ENCODE peak calls at places on chromosomes 13 and 19, in six cellular contexts. C is ovary, V is prostate gland, O is tibial nerve, E is upper lobe of left lung, N is breast epithelium. T is an unnamed sample.

GRCh38 chr13:100646030-100646673 is 28.4 kb downstream of the TMTC4 start:
- DNase-seq in E (no peak), O (no peak), V (no peak), C (no peak), N (no peak), T (no peak)

GRCh38 chr13:70171151-70171550 is 62.9 kb upstream of the KLHL1 start:
- DNase-seq in E (no peak), O (no peak), N (no peak), V (no peak), C (no peak), T (no peak)

GRCh38 chr13:80436571-80437169 is 95.7 kb upstream of the SPRY2 start:
- DNase-seq in V (no peak), O (peak; percentile 25), E (no peak), N (no peak), C (no peak), T (no peak)

GRCh38 chr19:50522881-50523280 is 9.2 kb upstream of the ASPDH start:
- DNase-seq in O (no peak), C (no peak), V (no peak), E (no peak), N (no peak), T (no peak)

GRCh38 chr19:6087074-6087506 is 23.2 kb downstream of the RFX2 start:
- DNase-seq in O (no peak), C (no peak), E (no peak), V (no peak), N (no peak), T (no peak)

GRCh38 chr19:23283925-23284324 is 33.7 kb upstream of the ZNF724 start:
- DNase-seq in E (peak; percentile 48), N (peak; percentile 61), C (peak; percentile 25), V (no peak), O (peak; percentile 51), T (peak; percentile 87)

GRCh38 chr13:110799246-110800236 is 86.0 kb downstream of the ING1 start:
- DNase-seq in O (peak; percentile 33), C (peak; percentile 73), V (no peak), N (no peak), E (no peak), T (no peak)

GRCh38 chr13:26412263-26412662 is 145.2 kb upstream of the WASF3 start:
- DNase-seq in C (no peak), E (no peak), V (no peak), N (no peak), O (no peak), T (no peak)

GRCh38 chr19:18053571-18054219 is 33.0 kb downstream of the IL12RB1 start:
- DNase-seq in C (no peak), O (no peak), N (no peak), E (no peak), V (no peak), T (no peak)

GRCh38 chr13:50686547-50686946 is 156.9 kb downstream of the DLEU7 start:
- DNase-seq in O (no peak), N (no peak), E (no peak), C (no peak), V (no peak), T (no peak)

GRCh38 chr13:54633461-54633860 is 1604.8 kb downstream of the OLFM4 start:
- DNase-seq in O (no peak), V (no peak), E (no peak), C (no peak), N (no peak), T (no peak)

GRCh38 chr13:109998808-109999528 is 212.6 kb upstream of the IRS2 start:
- DNase-seq in E (no peak), V (no peak), O (no peak), C (no peak), N (no peak), T (no peak)

GRCh38 chr13:20161275-20161950 is 561 bp upstream of the GJA3 start:
- DNase-seq in E (no peak), C (no peak), V (no peak), N (no peak), O (no peak), T (no peak)

GRCh38 chr13:110264685-110265275 is 42.2 kb downstream of the COL4A1 start:
- DNase-seq in N (no peak), C (no peak), O (no peak), V (no peak), E (no peak), T (peak; percentile 57)

GRCh38 chr19:45442927-45443461 is 19.3 kb upstream of the ERCC1 start:
- DNase-seq in E (peak; percentile 87), N (no peak), V (no peak), C (no peak), O (peak; percentile 66), T (no peak)

GRCh38 chr13:97308735-97309429 is 86.7 kb downstream of the MBNL2 start:
- DNase-seq in O (no peak), E (no peak), V (no peak), C (no peak), N (no peak), T (no peak)

GRCh38 chr13:107999751-108000150 is 215.6 kb downstream of the LIG4 start:
- DNase-seq in V (no peak), O (no peak), C (no peak), N (no peak), E (no peak), T (no peak)

GRCh38 chr19:14768001-14768400 is 10.4 kb downstream of the ADGRE2 start:
- DNase-seq in C (no peak), V (no peak), O (no peak), E (no peak), N (peak; percentile 5), T (no peak)

GRCh38 chr13:111359237-111359915 is 38.9 kb downstream of the TEX29 start:
- DNase-seq in C (no peak), N (no peak), V (no peak), E (no peak), O (no peak), T (peak; percentile 77)

GRCh38 chr19:33434886-33435705 is 61.6 kb downstream of the CEBPG start:
- DNase-seq in N (no peak), O (no peak), E (no peak), C (peak; percentile 7), V (no peak), T (no peak)

GRCh38 chr13:110409581-110409992 is 102.5 kb downstream of the COL4A2 start:
- DNase-seq in E (no peak), N (no peak), C (no peak), V (no peak), O (no peak), T (no peak)

GRCh38 chr13:30312859-30313258 is 5.5 kb upstream of the KATNAL1 start:
- DNase-seq in E (no peak), V (no peak), O (no peak), C (no peak), N (no peak), T (no peak)

GRCh38 chr19:15265849-15266248 is 33.6 kb upstream of the EPHX3 start:
- DNase-seq in N (peak; percentile 81), E (peak; percentile 83), O (peak; percentile 82), C (peak; percentile 97), V (peak; percentile 76), T (peak; percentile 96)

GRCh38 chr13:91639316-91639715 is 240.9 kb downstream of the GPC5 start:
- DNase-seq in N (no peak), C (no peak), V (no peak), O (no peak), E (no peak), T (no peak)

GRCh38 chr13:76637651-76638111 is 248.5 kb downstream of the KCTD12 start:
- DNase-seq in V (no peak), C (no peak), N (no peak), O (no peak), E (no peak), T (no peak)

GRCh38 chr19:58380736-58381459 is at the start of gene ZNF837:
- DNase-seq in V (peak; percentile 99), O (peak; percentile 96), C (peak; percentile 98), E (peak; percentile 100), N (peak; percentile 99), T (peak; percentile 99)
- TF ChIP-seq POLR2A in V (peak; percentile 73), O (peak; percentile 77), C (peak; percentile 80), E (peak; percentile 69), N (peak; percentile 69), T (peak; percentile 75)

DNA sequence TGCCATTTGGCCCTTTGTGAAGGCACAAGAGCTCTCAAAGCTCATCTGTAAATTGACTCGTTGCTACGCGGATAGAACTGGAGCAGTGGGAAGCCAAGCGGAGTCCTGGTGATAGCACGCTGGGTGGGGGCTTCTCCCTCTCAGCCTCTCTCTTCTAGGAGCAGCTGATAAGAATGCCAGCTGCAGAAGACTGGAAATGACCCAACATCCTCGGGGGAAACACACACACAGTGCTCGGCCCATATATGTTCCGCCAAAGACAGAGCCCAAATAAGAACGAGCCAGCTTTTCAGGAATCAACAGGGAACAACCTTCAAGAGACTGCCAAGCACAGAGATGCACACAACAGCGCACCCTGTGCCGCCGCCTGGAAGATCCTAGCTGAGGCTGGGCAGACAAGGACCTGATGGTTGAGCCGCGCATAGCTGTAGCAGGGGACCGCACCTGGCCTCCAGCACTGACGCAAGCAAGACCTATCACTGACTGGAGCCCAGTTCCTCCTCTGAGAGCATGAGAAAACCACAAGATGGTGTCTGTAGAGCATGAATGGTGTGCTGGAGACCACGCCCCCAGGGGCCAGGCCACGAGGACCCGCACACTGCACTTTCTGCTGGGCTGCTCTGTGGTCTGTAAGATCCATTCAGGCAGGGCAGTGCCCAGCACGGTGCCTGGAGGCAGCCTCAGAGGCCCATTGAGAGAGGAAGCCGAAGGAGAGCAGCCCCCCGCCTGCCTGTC is 16.0 kb upstream of the SLC35E1 start:
- DNase-seq in N (no peak), O (no peak), C (no peak), E (peak; percentile 49), V (peak; percentile 36), T (no peak)
- TF ChIP-seq CTCF in N (no peak), O (no peak), C (no peak), E (no peak), V (no peak), T (no peak)

GRCh38 chr19:1863308-1863637 is at the start of gene KLF16:
- DNase-seq in E (no peak), N (no peak), O (no peak), V (no peak), C (no peak), T (no peak)

GRCh38 chr19:1864480-1865171 is 1.2 kb upstream of the KLF16 start:
- DNase-seq in O (no peak), E (peak; percentile 82), C (peak; percentile 81), N (peak; percentile 76), V (peak; percentile 58), T (no peak)

GRCh38 chr19:1865172-1866010 is 2.0 kb upstream of the KLF16 start:
- DNase-seq in O (no peak), E (no peak), N (no peak), V (no peak), C (no peak), T (no peak)

GRCh38 chr19:1862424-1863307 is 713 bp downstream of the KLF16 start:
- DNase-seq in N (no peak), E (no peak), V (no peak), C (peak; percentile 73), O (no peak), T (no peak)

GRCh38 chr19:1863638-1864479 is 480 bp upstream of the KLF16 start:
- DNase-seq in V (peak; percentile 89), C (peak; percentile 93), E (peak; percentile 92), O (peak; percentile 72), N (peak; percentile 91), T (no peak)
- TF ChIP-seq POLR2A in V (peak; percentile 33), C (peak; percentile 13), E (no peak), O (no peak), N (no peak), T (peak; percentile 32)

DNA sequence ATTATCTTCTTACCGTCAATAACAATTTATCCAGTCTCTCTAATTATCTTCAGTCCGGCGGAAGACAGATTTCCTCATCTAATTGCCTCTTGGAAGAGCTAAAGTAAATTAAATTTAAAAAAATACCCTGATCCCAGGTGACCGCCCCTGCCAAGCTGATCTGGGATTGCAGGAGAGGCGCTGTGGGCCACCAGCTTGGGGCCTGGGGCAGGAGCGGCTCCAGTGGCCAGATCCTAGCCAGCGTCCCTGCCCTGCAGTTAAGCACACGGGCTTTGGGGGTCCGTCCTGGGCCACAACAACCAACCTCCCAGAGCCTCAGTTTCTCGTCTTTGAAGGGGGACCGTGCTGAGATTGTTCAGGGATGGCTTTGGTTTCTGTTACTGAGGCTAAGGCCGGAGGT is 12.4 kb upstream of the TMEM255B start:
- DNase-seq in O (no peak), C (no peak), E (no peak), V (no peak), N (no peak), T (no peak)
- TF ChIP-seq CTCF in O (no peak), C (no peak), E (no peak), V (no peak), N (no peak), T (no peak)